ENCODE peak calls at places on chromosomes 2 and 18, in four cellular contexts. One of them, this sample, is unnamed. For H3K4me1, the result is how much of the 10 kb centered on the place peaks cover.

GRCh38 chr2:174585111-174585510 is 12.5 kb downstream of the WIPF1 start:
- DNase-seq in K562: peak
- DNase-seq in HepG2: peak
- DNase-seq in HCT116: no peak
- DNase-seq in this sample: no peak

GRCh38 chr2:191350826-191351225 is 105.6 kb downstream of the MYO1B start:
- DNase-seq in HepG2: no peak
- DNase-seq in K562: no peak
- DNase-seq in HCT116: no peak
- DNase-seq in this sample: no peak

GRCh38 chr2:9191044-9191481 is 15.5 kb upstream of the ASAP2 start:
- DNase-seq in HCT116: no peak
- DNase-seq in HepG2: peak
- DNase-seq in K562: no peak
- DNase-seq in this sample: no peak

GRCh38 chr2:127012215-127012614 is 94.7 kb downstream of the BIN1 start:
- DNase-seq in K562: no peak
- DNase-seq in HepG2: no peak
- DNase-seq in HCT116: no peak
- DNase-seq in this sample: no peak

GRCh38 chr2:31324000-31324633 is 90.2 kb downstream of the EHD3 start:
- DNase-seq in HCT116: no peak
- DNase-seq in K562: no peak
- DNase-seq in HepG2: no peak
- DNase-seq in this sample: no peak

GRCh38 chr2:57049273-57049672 is 865.5 kb downstream of the CCDC85A start:
- DNase-seq in HepG2: no peak
- DNase-seq in K562: no peak
- DNase-seq in HCT116: no peak
- DNase-seq in this sample: no peak

GRCh38 chr2:220504890-220505564 is 877.6 kb downstream of the SLC4A3 start:
- DNase-seq in HCT116: no peak
- DNase-seq in K562: no peak
- DNase-seq in HepG2: peak
- DNase-seq in this sample: peak

GRCh38 chr2:192124576-192124975 is 70.2 kb downstream of the TMEFF2 start:
- DNase-seq in HepG2: no peak
- DNase-seq in HCT116: no peak
- DNase-seq in K562: no peak
- DNase-seq in this sample: no peak

GRCh38 chr2:120226296-120226695 is 3.1 kb upstream of the TMEM185B start:
- DNase-seq in HCT116: no peak
- DNase-seq in HepG2: no peak
- DNase-seq in K562: no peak
- DNase-seq in this sample: no peak
- H3K4me1 ChIP-seq in HCT116: under half
- H3K4me1 ChIP-seq in HepG2: half or more
- H3K4me1 ChIP-seq in K562: under half
- H3K4me1 ChIP-seq in this sample: under half

DNA sequence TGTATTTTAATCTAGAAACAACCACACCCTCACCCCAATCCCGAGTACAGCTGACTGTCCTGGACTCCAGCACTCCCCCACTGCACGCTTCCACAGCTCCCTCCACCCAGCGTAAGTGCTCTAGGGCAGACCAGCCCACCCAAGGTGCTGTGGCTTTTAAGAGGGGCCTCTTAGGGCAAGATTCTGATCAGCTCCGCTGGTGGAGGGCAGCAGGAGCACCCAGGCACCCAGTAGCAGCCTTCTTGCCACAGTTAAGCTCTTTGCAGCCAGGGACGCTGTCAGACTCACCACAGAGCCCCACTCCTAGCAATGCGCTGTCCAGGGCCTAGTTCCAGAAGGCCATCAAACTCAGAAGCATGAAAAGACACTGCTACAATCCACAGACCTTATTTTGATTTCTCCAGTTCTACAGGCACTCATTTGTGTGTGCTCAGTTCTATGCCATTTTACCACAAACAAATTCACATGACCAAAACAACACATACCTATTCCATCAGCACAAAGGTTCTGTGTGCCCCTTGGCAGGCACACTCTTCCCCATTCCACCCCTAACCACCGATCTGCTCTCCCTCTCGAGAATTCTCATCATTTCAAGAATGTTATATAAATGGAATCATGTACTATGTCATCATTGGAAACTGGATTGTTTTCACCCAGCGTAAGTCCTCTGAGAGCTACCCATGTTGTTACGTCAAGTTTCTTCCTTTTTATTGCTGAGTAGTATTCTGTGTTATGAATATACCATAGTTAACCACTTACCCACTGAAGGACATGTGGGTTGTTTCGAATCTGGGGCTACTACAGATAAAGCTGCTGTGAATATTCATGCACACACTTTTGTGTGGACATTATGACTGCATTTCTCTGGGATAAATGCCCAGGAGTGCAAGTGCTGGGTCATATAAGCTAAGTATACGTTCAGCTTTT is 40.4 kb downstream of the PTPN2 start:
- DNase-seq in K562: peak
- DNase-seq in HepG2: no peak
- DNase-seq in HCT116: no peak
- DNase-seq in this sample: no peak
- TF ChIP-seq REST in K562: no peak
- TF ChIP-seq REST in HepG2: no peak
- TF ChIP-seq REST in HCT116: no peak
- TF ChIP-seq REST in this sample: no peak

GRCh38 chr18:22604986-22605421 is 187.3 kb upstream of the CTAGE1 start:
- DNase-seq in HepG2: no peak
- DNase-seq in HCT116: no peak
- DNase-seq in K562: no peak
- DNase-seq in this sample: no peak
- TF ChIP-seq TCF7L2 in HepG2: no peak
- TF ChIP-seq TCF7L2 in HCT116: no peak
- TF ChIP-seq TCF7L2 in K562: no peak
- TF ChIP-seq TCF7L2 in this sample: no peak

GRCh38 chr2:237701859-237702370 is 74.5 kb downstream of the LRRFIP1 start:
- DNase-seq in HepG2: no peak
- DNase-seq in K562: peak
- DNase-seq in HCT116: no peak
- DNase-seq in this sample: no peak

GRCh38 chr2:237702439-237703397 is 75.3 kb downstream of the LRRFIP1 start:
- DNase-seq in HCT116: no peak
- DNase-seq in K562: peak
- DNase-seq in HepG2: no peak
- DNase-seq in this sample: no peak

GRCh38 chr2:237701033-237701858 is 73.9 kb downstream of the LRRFIP1 start:
- DNase-seq in HepG2: no peak
- DNase-seq in K562: no peak
- DNase-seq in HCT116: no peak
- DNase-seq in this sample: no peak

GRCh38 chr2:237699870-237700582 is 72.6 kb downstream of the LRRFIP1 start:
- DNase-seq in K562: no peak
- DNase-seq in HepG2: no peak
- DNase-seq in HCT116: no peak
- DNase-seq in this sample: no peak

GRCh38 chr2:237700583-237701032 is 73.2 kb downstream of the LRRFIP1 start:
- DNase-seq in HepG2: no peak
- DNase-seq in K562: no peak
- DNase-seq in HCT116: no peak
- DNase-seq in this sample: no peak
- H3K4me1 ChIP-seq in HepG2: half or more
- H3K4me1 ChIP-seq in K562: under half
- H3K4me1 ChIP-seq in HCT116: half or more
- H3K4me1 ChIP-seq in this sample: half or more

GRCh38 chr18:35732652-35733051 is 151.1 kb downstream of the GALNT1 start:
- DNase-seq in K562: no peak
- DNase-seq in HepG2: no peak
- DNase-seq in HCT116: no peak
- DNase-seq in this sample: no peak

GRCh38 chr18:35732134-35732533 is 150.6 kb downstream of the GALNT1 start:
- DNase-seq in HCT116: no peak
- DNase-seq in HepG2: no peak
- DNase-seq in K562: no peak
- DNase-seq in this sample: no peak

GRCh38 chr18:35728676-35729075 is 147.1 kb downstream of the GALNT1 start:
- DNase-seq in HCT116: no peak
- DNase-seq in K562: no peak
- DNase-seq in HepG2: no peak
- DNase-seq in this sample: no peak

GRCh38 chr18:35729971-35730668 is 148.6 kb downstream of the GALNT1 start:
- DNase-seq in HCT116: no peak
- DNase-seq in HepG2: no peak
- DNase-seq in K562: peak
- DNase-seq in this sample: no peak

DNA sequence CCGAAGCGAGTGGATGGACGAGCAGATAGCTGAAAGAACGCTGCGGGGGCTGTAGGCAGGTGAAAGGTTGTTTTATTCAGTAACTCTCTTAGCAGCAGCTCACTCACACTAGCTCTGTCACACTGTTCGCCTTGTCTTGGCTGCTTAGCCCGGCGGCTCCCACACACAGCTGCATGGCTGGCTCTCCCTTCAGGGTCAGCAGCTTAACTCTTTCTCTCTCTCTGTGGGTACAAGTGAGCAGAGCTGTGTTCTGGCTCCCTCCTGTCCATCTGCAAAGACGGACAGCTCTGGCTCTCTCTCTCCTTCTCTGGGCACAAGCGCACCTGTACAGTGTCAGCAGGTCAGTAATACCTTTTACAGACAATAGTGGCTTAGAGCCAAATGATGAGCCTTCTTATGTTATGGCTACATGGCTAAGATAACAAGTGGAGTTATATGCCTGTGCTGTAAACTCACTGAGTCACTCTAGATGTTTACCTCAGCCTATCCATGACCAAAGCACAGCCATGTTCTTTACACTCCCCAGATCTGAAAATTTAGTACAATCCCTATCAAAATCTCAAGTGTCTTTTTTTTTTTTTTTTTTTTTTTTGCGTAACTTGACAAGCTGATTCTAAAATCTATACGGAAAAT is 149.3 kb downstream of the GALNT1 start:
- DNase-seq in HepG2: peak
- DNase-seq in HCT116: no peak
- DNase-seq in K562: peak
- DNase-seq in this sample: no peak
- TF ChIP-seq REST in HepG2: no peak
- TF ChIP-seq REST in HCT116: no peak
- TF ChIP-seq REST in K562: no peak
- TF ChIP-seq REST in this sample: no peak

GRCh38 chr2:181774601-181775179 is 94.4 kb upstream of the NEUROD1 start:
- DNase-seq in HepG2: no peak
- DNase-seq in K562: no peak
- DNase-seq in HCT116: no peak
- DNase-seq in this sample: no peak
- TF ChIP-seq TCF7L2 in HepG2: no peak
- TF ChIP-seq TCF7L2 in K562: no peak
- TF ChIP-seq TCF7L2 in HCT116: no peak
- TF ChIP-seq TCF7L2 in this sample: no peak

This sample was measured in Panc1.